ENCODE peak calls at places on chromosomes 5 and 9, in eight cellular contexts. One of them, this sample, is unnamed. For H3K36me3, the result is how much of the 10 kb centered on the place peaks cover.

GRCh38 chr5:73768-74502 is 18.0 kb upstream of the PLEKHG4B start:
- DNase-seq in body of pancreas: no peak
- DNase-seq in HAP-1: no peak
- DNase-seq in IMR-90: no peak
- DNase-seq in uterus: no peak
- DNase-seq in right atrium auricular region: peak
- DNase-seq in stomach: no peak
- DNase-seq in mesendoderm: no peak
- DNase-seq in this sample: no peak

GRCh38 chr5:172179032-172179989 is 8.7 kb downstream of the STK10 start:
- DNase-seq in body of pancreas: no peak
- DNase-seq in HAP-1: no peak
- DNase-seq in IMR-90: peak
- DNase-seq in uterus: no peak
- DNase-seq in right atrium auricular region: no peak
- DNase-seq in stomach: no peak
- DNase-seq in mesendoderm: peak
- DNase-seq in this sample: no peak

GRCh38 chr5:122263352-122264030 is 48.5 kb upstream of the SNCAIP start:
- DNase-seq in body of pancreas: no peak
- DNase-seq in HAP-1: no peak
- DNase-seq in IMR-90: peak
- DNase-seq in uterus: no peak
- DNase-seq in right atrium auricular region: no peak
- DNase-seq in stomach: no peak
- DNase-seq in mesendoderm: no peak
- DNase-seq in this sample: no peak

GRCh38 chr5:61055434-61056006 is 106.7 kb downstream of the SMIM15 start:
- DNase-seq in body of pancreas: no peak
- DNase-seq in HAP-1: no peak
- DNase-seq in IMR-90: peak
- DNase-seq in uterus: no peak
- DNase-seq in right atrium auricular region: no peak
- DNase-seq in stomach: no peak
- DNase-seq in mesendoderm: peak
- DNase-seq in this sample: no peak

GRCh38 chr5:79935992-79936643 is 54.9 kb downstream of the MTX3 start:
- DNase-seq in body of pancreas: no peak
- DNase-seq in HAP-1: no peak
- DNase-seq in IMR-90: peak
- DNase-seq in uterus: peak
- DNase-seq in right atrium auricular region: no peak
- DNase-seq in stomach: no peak
- DNase-seq in mesendoderm: peak
- DNase-seq in this sample: no peak

GRCh38 chr9:98491778-98492177 is 217.0 kb downstream of the GABBR2 start:
- DNase-seq in body of pancreas: no peak
- DNase-seq in HAP-1: no peak
- DNase-seq in IMR-90: peak
- DNase-seq in uterus: no peak
- DNase-seq in right atrium auricular region: no peak
- DNase-seq in stomach: no peak
- DNase-seq in mesendoderm: peak
- DNase-seq in this sample: no peak

GRCh38 chr5:59466271-59466670 is 427.3 kb downstream of the PDE4D start:
- DNase-seq in body of pancreas: no peak
- DNase-seq in HAP-1: no peak
- DNase-seq in IMR-90: no peak
- DNase-seq in uterus: no peak
- DNase-seq in right atrium auricular region: no peak
- DNase-seq in stomach: no peak
- DNase-seq in mesendoderm: peak
- DNase-seq in this sample: no peak

GRCh38 chr5:120765189-120765588 is 301.1 kb downstream of the PRR16 start:
- DNase-seq in body of pancreas: no peak
- DNase-seq in HAP-1: no peak
- DNase-seq in IMR-90: peak
- DNase-seq in uterus: no peak
- DNase-seq in right atrium auricular region: no peak
- DNase-seq in stomach: no peak
- DNase-seq in mesendoderm: no peak
- DNase-seq in this sample: no peak

GRCh38 chr9:131297903-131298302 is 8.4 kb downstream of the PLPP7 start:
- DNase-seq in body of pancreas: no peak
- DNase-seq in HAP-1: no peak
- DNase-seq in IMR-90: no peak
- DNase-seq in uterus: no peak
- DNase-seq in right atrium auricular region: no peak
- DNase-seq in stomach: no peak
- DNase-seq in mesendoderm: no peak
- DNase-seq in this sample: no peak

GRCh38 chr9:4904322-4905134 is 80.5 kb upstream of the JAK2 start:
- DNase-seq in body of pancreas: no peak
- DNase-seq in HAP-1: peak
- DNase-seq in IMR-90: peak
- DNase-seq in uterus: no peak
- DNase-seq in right atrium auricular region: no peak
- DNase-seq in stomach: no peak
- DNase-seq in mesendoderm: no peak
- DNase-seq in this sample: no peak

GRCh38 chr9:97958812-97959511 is 21.0 kb upstream of the HEMGN start:
- DNase-seq in body of pancreas: no peak
- DNase-seq in HAP-1: no peak
- DNase-seq in IMR-90: peak
- DNase-seq in uterus: no peak
- DNase-seq in right atrium auricular region: no peak
- DNase-seq in stomach: no peak
- DNase-seq in mesendoderm: no peak
- DNase-seq in this sample: no peak

GRCh38 chr5:17329566-17329965 is 112.1 kb downstream of the BASP1 start:
- DNase-seq in body of pancreas: no peak
- DNase-seq in HAP-1: no peak
- DNase-seq in IMR-90: no peak
- DNase-seq in uterus: no peak
- DNase-seq in right atrium auricular region: no peak
- DNase-seq in stomach: no peak
- DNase-seq in mesendoderm: no peak
- DNase-seq in this sample: no peak

GRCh38 chr5:156367602-156368001 is 40.6 kb downstream of the SGCD start:
- DNase-seq in body of pancreas: no peak
- DNase-seq in HAP-1: no peak
- DNase-seq in IMR-90: peak
- DNase-seq in uterus: no peak
- DNase-seq in right atrium auricular region: peak
- DNase-seq in stomach: no peak
- DNase-seq in mesendoderm: no peak
- DNase-seq in this sample: no peak

GRCh38 chr9:126805546-126806262 is 864 bp downstream of the ZBTB43 start:
- DNase-seq in body of pancreas: peak
- DNase-seq in HAP-1: peak
- DNase-seq in IMR-90: peak
- DNase-seq in uterus: no peak
- DNase-seq in right atrium auricular region: peak
- DNase-seq in stomach: peak
- DNase-seq in mesendoderm: peak
- DNase-seq in this sample: peak

GRCh38 chr5:150059623-150060022 is 26.7 kb downstream of the CSF1R start:
- DNase-seq in body of pancreas: no peak
- DNase-seq in HAP-1: no peak
- DNase-seq in IMR-90: no peak
- DNase-seq in uterus: no peak
- DNase-seq in right atrium auricular region: no peak
- DNase-seq in stomach: no peak
- DNase-seq in mesendoderm: no peak
- DNase-seq in this sample: no peak

GRCh38 chr9:129323999-129324553 is 146.0 kb upstream of the IER5L start:
- DNase-seq in body of pancreas: no peak
- DNase-seq in HAP-1: no peak
- DNase-seq in IMR-90: no peak
- DNase-seq in uterus: no peak
- DNase-seq in right atrium auricular region: no peak
- DNase-seq in stomach: no peak
- DNase-seq in mesendoderm: no peak
- DNase-seq in this sample: no peak

GRCh38 chr5:132274050-132274869 is 16.8 kb downstream of the PDLIM4 start:
- DNase-seq in body of pancreas: no peak
- DNase-seq in HAP-1: peak
- DNase-seq in IMR-90: no peak
- DNase-seq in uterus: no peak
- DNase-seq in right atrium auricular region: no peak
- DNase-seq in stomach: peak
- DNase-seq in mesendoderm: no peak
- DNase-seq in this sample: no peak

GRCh38 chr9:126503333-126504085 is 110.2 kb upstream of the LMX1B start:
- DNase-seq in body of pancreas: no peak
- DNase-seq in HAP-1: no peak
- DNase-seq in IMR-90: peak
- DNase-seq in uterus: no peak
- DNase-seq in right atrium auricular region: no peak
- DNase-seq in stomach: no peak
- DNase-seq in mesendoderm: no peak
- DNase-seq in this sample: no peak

DNA sequence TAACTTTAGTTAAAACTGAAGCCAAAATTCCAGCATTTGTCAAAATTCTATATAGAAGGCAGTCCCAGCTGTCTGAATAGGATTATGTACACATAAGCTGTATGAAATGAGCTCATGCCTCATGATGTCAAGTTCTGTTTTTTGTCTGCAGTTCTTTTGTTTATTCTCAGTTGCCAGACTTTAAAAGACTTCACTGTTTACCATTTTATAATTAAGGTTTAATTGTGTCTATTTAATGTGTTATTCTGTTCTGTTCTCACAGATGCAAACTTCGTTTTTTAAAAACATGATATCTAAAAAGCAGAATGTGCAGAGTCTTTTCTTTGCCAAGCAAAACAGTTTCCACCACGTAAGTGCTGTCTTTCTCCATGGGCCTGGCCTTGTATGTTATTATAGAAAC is 31.1 kb downstream of the ERAP1 start:
- DNase-seq in body of pancreas: no peak
- DNase-seq in HAP-1: no peak
- DNase-seq in IMR-90: no peak
- DNase-seq in uterus: no peak
- DNase-seq in right atrium auricular region: no peak
- DNase-seq in stomach: no peak
- DNase-seq in mesendoderm: no peak
- DNase-seq in this sample: no peak
- H3K36me3 ChIP-seq in body of pancreas: under half
- H3K36me3 ChIP-seq in HAP-1: under half
- H3K36me3 ChIP-seq in IMR-90: under half
- H3K36me3 ChIP-seq in uterus: under half
- H3K36me3 ChIP-seq in right atrium auricular region: half or more
- H3K36me3 ChIP-seq in stomach: half or more
- H3K36me3 ChIP-seq in mesendoderm: under half
- H3K36me3 ChIP-seq in this sample: under half

GRCh38 chr9:23606107-23606506 is 219.9 kb downstream of the ELAVL2 start:
- DNase-seq in body of pancreas: no peak
- DNase-seq in HAP-1: no peak
- DNase-seq in IMR-90: no peak
- DNase-seq in uterus: no peak
- DNase-seq in right atrium auricular region: no peak
- DNase-seq in stomach: no peak
- DNase-seq in mesendoderm: no peak
- DNase-seq in this sample: no peak

GRCh38 chr9:23598994-23599393 is 227.0 kb downstream of the ELAVL2 start:
- DNase-seq in body of pancreas: no peak
- DNase-seq in HAP-1: no peak
- DNase-seq in IMR-90: no peak
- DNase-seq in uterus: no peak
- DNase-seq in right atrium auricular region: no peak
- DNase-seq in stomach: no peak
- DNase-seq in mesendoderm: no peak
- DNase-seq in this sample: no peak

GRCh38 chr9:23608456-23608855 is 217.6 kb downstream of the ELAVL2 start:
- DNase-seq in body of pancreas: no peak
- DNase-seq in HAP-1: no peak
- DNase-seq in IMR-90: no peak
- DNase-seq in uterus: no peak
- DNase-seq in right atrium auricular region: no peak
- DNase-seq in stomach: no peak
- DNase-seq in mesendoderm: no peak
- DNase-seq in this sample: no peak

DNA sequence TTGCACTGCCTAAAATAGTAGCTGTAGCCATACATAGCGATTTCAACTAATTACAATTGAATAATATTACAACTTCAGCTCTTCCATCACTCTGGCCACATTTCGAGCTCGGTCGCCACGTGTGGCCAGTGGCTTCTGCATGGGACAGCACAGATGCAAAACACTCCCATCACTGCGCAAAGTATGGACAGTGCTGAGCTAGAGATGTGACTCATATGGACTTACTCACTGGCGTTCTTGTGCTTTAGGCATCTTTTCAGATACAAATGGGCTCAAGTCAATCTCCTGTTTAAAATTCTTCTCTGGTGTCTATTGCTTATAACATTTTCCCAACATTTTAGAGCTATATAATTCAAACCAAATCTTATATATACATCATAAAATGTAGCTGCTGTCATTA is 222.7 kb downstream of the ELAVL2 start:
- DNase-seq in body of pancreas: no peak
- DNase-seq in HAP-1: no peak
- DNase-seq in IMR-90: no peak
- DNase-seq in uterus: no peak
- DNase-seq in right atrium auricular region: no peak
- DNase-seq in stomach: no peak
- DNase-seq in mesendoderm: no peak
- DNase-seq in this sample: no peak
- H3K36me3 ChIP-seq in body of pancreas: under half
- H3K36me3 ChIP-seq in HAP-1: under half
- H3K36me3 ChIP-seq in IMR-90: under half
- H3K36me3 ChIP-seq in uterus: under half
- H3K36me3 ChIP-seq in right atrium auricular region: under half
- H3K36me3 ChIP-seq in stomach: under half
- H3K36me3 ChIP-seq in mesendoderm: under half
- H3K36me3 ChIP-seq in this sample: under half

DNA sequence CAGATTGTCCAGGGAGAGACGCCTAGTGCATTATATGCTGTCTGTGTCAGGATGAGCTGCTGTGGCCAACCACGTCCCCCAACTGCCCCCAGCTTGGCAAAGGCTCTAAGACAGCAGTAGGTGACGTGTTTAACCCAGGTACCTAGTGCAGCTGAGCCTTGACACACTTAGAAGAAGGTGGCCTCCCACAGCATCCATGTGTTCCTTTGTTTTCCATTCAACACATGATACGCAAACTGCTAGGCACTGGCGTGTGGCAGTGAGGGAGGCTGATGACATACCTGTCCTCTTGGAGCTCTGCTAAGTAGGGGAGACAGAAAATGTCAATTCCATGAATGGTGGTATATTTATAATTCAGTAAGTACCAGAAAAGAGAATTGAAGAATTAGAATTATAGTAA is 291.7 kb downstream of the NR3C1 start:
- DNase-seq in body of pancreas: no peak
- DNase-seq in HAP-1: no peak
- DNase-seq in IMR-90: no peak
- DNase-seq in uterus: no peak
- DNase-seq in right atrium auricular region: no peak
- DNase-seq in stomach: no peak
- DNase-seq in mesendoderm: no peak
- DNase-seq in this sample: no peak
- H3K36me3 ChIP-seq in body of pancreas: under half
- H3K36me3 ChIP-seq in HAP-1: under half
- H3K36me3 ChIP-seq in IMR-90: under half
- H3K36me3 ChIP-seq in uterus: under half
- H3K36me3 ChIP-seq in right atrium auricular region: under half
- H3K36me3 ChIP-seq in stomach: under half
- H3K36me3 ChIP-seq in mesendoderm: under half
- H3K36me3 ChIP-seq in this sample: under half

GRCh38 chr5:173501271-173501670 is 115.2 kb downstream of the BOD1 start:
- DNase-seq in body of pancreas: peak
- DNase-seq in HAP-1: no peak
- DNase-seq in IMR-90: no peak
- DNase-seq in uterus: no peak
- DNase-seq in right atrium auricular region: no peak
- DNase-seq in stomach: no peak
- DNase-seq in mesendoderm: no peak
- DNase-seq in this sample: no peak
- H3K36me3 ChIP-seq in body of pancreas: under half
- H3K36me3 ChIP-seq in HAP-1: under half
- H3K36me3 ChIP-seq in IMR-90: under half
- H3K36me3 ChIP-seq in uterus: under half
- H3K36me3 ChIP-seq in right atrium auricular region: under half
- H3K36me3 ChIP-seq in stomach: under half
- H3K36me3 ChIP-seq in mesendoderm: under half
- H3K36me3 ChIP-seq in this sample: under half